ENCODE peak calls at places on chromosomes 7 and 10, in six cellular contexts. E is left ventricle myocardium inferior, F is AG09309, B is brain microvascular endothelial cell, R is cardiac fibroblast, V is bronchial epithelial cell. N is an unnamed sample.

GRCh38 chr7:102272075-102272916 is 14.4 kb upstream of the SH2B2 start:
- DNase-seq in F (peak; percentile 28), V (peak; percentile 50), B (peak; percentile 48), R (peak; percentile 80), E (peak; percentile 75), N (no peak)

GRCh38 chr10:125691160-125691981 is 8.4 kb upstream of the TEX36 start:
- DNase-seq in R (no peak), E (no peak), V (peak; percentile 85), B (no peak), F (peak; percentile 78), N (peak; percentile 90)

GRCh38 chr10:77737608-77738007 is 100.0 kb upstream of the KCNMA1 start:
- DNase-seq in V (peak; percentile 100), R (peak; percentile 98), E (no peak), B (peak; percentile 89), F (peak; percentile 80), N (peak; percentile 97)

GRCh38 chr7:43480581-43480980 is 102.3 kb upstream of the STK17A start:
- DNase-seq in B (peak; percentile 59), F (no peak), E (no peak), V (peak; percentile 76), R (no peak), N (no peak)

GRCh38 chr7:148633761-148634160 is 43.2 kb downstream of the C7orf33 start:
- DNase-seq in V (peak; percentile 9), R (no peak), E (no peak), F (no peak), B (no peak), N (no peak)

GRCh38 chr7:12643001-12643400 is 44.4 kb upstream of the ARL4A start:
- DNase-seq in V (no peak), B (peak; percentile 46), F (no peak), E (no peak), R (peak; percentile 32), N (no peak)

GRCh38 chr10:54133201-54133600 is 667.8 kb downstream of the PCDH15 start:
- DNase-seq in E (no peak), F (no peak), R (no peak), V (peak; percentile 10), B (no peak), N (no peak)

GRCh38 chr7:136526408-136527105 is 341.9 kb upstream of the CHRM2 start:
- DNase-seq in F (no peak), B (no peak), V (no peak), R (no peak), E (no peak), N (no peak)

GRCh38 chr10:102120987-102121738 is 995 bp upstream of the LDB1 start:
- DNase-seq in F (no peak), R (peak; percentile 53), E (peak; percentile 49), B (no peak), V (peak; percentile 47), N (no peak)

GRCh38 chr7:135558337-135558767 is 635 bp downstream of the NUP205 start:
- DNase-seq in F (no peak), E (peak; percentile 34), V (peak; percentile 68), R (peak; percentile 72), B (peak; percentile 47), N (no peak)

GRCh38 chr7:139523199-139523941 is at the start of gene CLEC2L:
- DNase-seq in B (no peak), E (no peak), F (no peak), R (no peak), V (no peak), N (no peak)

GRCh38 chr10:112728118-112728963 is 221.7 kb upstream of the TCF7L2 start:
- DNase-seq in V (no peak), F (no peak), R (no peak), B (no peak), E (no peak), N (no peak)

GRCh38 chr7:149205690-149206381 is 10.5 kb downstream of the ZNF282 start:
- DNase-seq in V (no peak), B (no peak), F (no peak), E (no peak), R (no peak), N (no peak)

GRCh38 chr10:130350996-130351395 is 214.8 kb downstream of the GLRX3 start:
- DNase-seq in E (no peak), F (no peak), R (no peak), B (no peak), V (no peak), N (no peak)

GRCh38 chr7:43791-44540 is 148.4 kb upstream of the FAM20C start:
- DNase-seq in B (no peak), E (no peak), V (no peak), R (no peak), F (no peak), N (no peak)

GRCh38 chr10:109149666-109150350 is 773.5 kb downstream of the XPNPEP1 start:
- DNase-seq in B (no peak), E (no peak), R (no peak), F (no peak), V (no peak), N (no peak)

GRCh38 chr10:128211064-128211504 is 84.9 kb upstream of the MKI67 start:
- DNase-seq in F (no peak), V (no peak), R (no peak), E (no peak), B (no peak), N (no peak)

GRCh38 chr7:112160130-112160770 is 45.9 kb downstream of the DOCK4 start:
- DNase-seq in E (no peak), V (peak; percentile 63), B (peak; percentile 51), R (peak; percentile 38), F (no peak), N (peak; percentile 19)

GRCh38 chr10:76318171-76318570 is 886.7 kb downstream of the LRMDA start:
- DNase-seq in F (no peak), V (no peak), R (no peak), E (no peak), B (no peak), N (no peak)
- H3K4me3 ChIP-seq in F (no peak overlapping the region), V (no peak overlapping the region), R (no peak overlapping the region), E (no peak overlapping the region), B (no peak overlapping the region), N (no peak overlapping the region)

DNA sequence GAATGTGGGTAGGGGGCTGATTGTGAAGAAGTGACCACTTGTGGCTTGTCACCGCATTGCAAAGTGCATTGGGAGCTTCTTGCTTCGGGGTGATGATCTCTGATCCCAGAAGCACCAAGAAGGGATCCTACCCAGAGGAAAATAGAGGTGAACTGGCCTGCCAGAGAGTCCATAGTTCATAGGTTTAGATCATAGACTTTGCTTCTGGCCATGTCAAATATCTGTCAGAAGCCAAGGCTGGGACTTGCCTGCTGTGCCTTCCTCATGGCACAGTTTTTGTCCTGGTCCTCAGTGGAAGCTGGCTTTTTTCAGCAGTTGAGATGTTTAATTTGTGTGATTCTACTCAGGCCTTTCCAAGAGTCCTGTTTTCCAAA is 1.1 kb downstream of the ZSWIM8 start:
- DNase-seq in E (no peak), R (no peak), V (no peak), F (no peak), B (no peak), N (no peak)
- TF ChIP-seq CTCF in E (no peak), R (no peak), V (no peak), F (no peak), B (no peak), N (no peak)

DNA sequence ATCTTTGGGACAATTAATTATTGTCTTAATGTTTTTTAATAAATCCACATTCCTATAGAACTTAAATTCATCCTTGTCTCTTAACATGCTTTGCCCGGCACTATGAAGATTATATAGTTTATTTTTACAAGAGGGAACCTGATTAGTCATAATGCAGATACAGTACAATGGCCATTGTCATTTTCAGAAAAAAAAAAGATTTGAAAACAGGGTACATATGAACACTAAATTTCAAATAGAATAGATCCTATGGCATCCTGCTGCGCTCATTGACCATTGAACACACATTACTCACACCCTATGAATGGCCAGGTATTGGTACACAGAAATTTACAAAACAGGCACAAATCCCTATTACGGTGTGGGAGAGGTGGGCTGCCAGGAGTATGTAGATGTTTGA is 2.0 kb upstream of the KLF6 start:
- DNase-seq in V (peak; percentile 63), R (peak; percentile 46), B (no peak), F (no peak), E (no peak), N (no peak)
- H3K4me3 ChIP-seq in V (no peak overlapping the region), R (no peak overlapping the region), B (no peak overlapping the region), F (no peak overlapping the region), E (no peak overlapping the region), N (no peak overlapping the region)

GRCh38 chr7:27895553-27895952 is 155.6 kb downstream of the TAX1BP1 start:
- DNase-seq in V (no peak), B (no peak), F (no peak), R (no peak), E (no peak), N (no peak)
- TF ChIP-seq CTCF in V (no peak), B (no peak), F (no peak), R (no peak), E (no peak), N (no peak)